ENCODE peak calls at places on chromosome 9, in ten cellular contexts. P is Peyer's patch; I is RWPE1; Q is cardiac muscle cell; S is adrenal gland; V is IMR-90; L is body of pancreas; Y is CD4-positive, alpha-beta T cell; K is upper lobe of right lung; C is A549. G is an unnamed sample.

GRCh38 chr9:130137081-130137869 is 34.9 kb upstream of the NCS1 start:
- DNase-seq in Y (no peak), C (no peak), L (no peak), K (no peak), I (no peak), V (no peak), P (no peak), Q (no peak), S (no peak), G (no peak)

GRCh38 chr9:33250458-33250995 is 10.6 kb downstream of the SPINK4 start:
- DNase-seq in K (no peak), V (peak), C (no peak), L (no peak), S (no peak), Q (no peak), Y (no peak), I (peak), P (no peak), G (no peak)

GRCh38 chr9:21788752-21789151 is 13.7 kb upstream of the MTAP start:
- DNase-seq in C (no peak), P (no peak), V (no peak), L (no peak), S (no peak), Q (peak), K (no peak), I (no peak), Y (no peak), G (no peak)

GRCh38 chr9:116153765-116154333 is at the start of gene PAPPA:
- DNase-seq in Y (no peak), L (no peak), K (no peak), V (no peak), I (no peak), Q (no peak), P (no peak), C (no peak), S (no peak), G (no peak)

GRCh38 chr9:77865385-77865784 is 166.2 kb downstream of the GNAQ start:
- DNase-seq in C (peak), K (no peak), L (no peak), Y (no peak), I (no peak), S (no peak), Q (no peak), P (no peak), V (no peak), G (no peak)

GRCh38 chr9:3858961-3859360 is 333.2 kb upstream of the RFX3 start:
- DNase-seq in V (peak), Y (no peak), P (no peak), L (no peak), Q (no peak), C (peak), S (no peak), I (no peak), K (no peak), G (no peak)

GRCh38 chr9:105063665-105064247 is 135.8 kb upstream of the ABCA1 start:
- DNase-seq in S (peak), I (peak), V (peak), P (no peak), K (no peak), Q (no peak), Y (no peak), L (peak), C (peak), G (no peak)

GRCh38 chr9:89874351-89875321 is 269.8 kb downstream of the GADD45G start:
- DNase-seq in V (no peak), L (no peak), I (no peak), C (no peak), P (no peak), Y (no peak), K (peak), S (peak), Q (no peak), G (no peak)

GRCh38 chr9:120937596-120937995 is 11.0 kb upstream of the TRAF1 start:
- DNase-seq in Q (no peak), Y (no peak), C (no peak), S (no peak), P (no peak), L (no peak), I (no peak), K (no peak), V (peak), G (no peak)

GRCh38 chr9:137277329-137278041 is at the start of gene TOR4A:
- DNase-seq in Q (peak), P (peak), S (peak), L (peak), C (peak), Y (no peak), K (peak), I (peak), V (peak), G (peak)

GRCh38 chr9:3571500-3571899 is 45.7 kb upstream of the RFX3 start:
- DNase-seq in Q (no peak), C (no peak), K (no peak), I (no peak), V (no peak), Y (no peak), P (no peak), L (no peak), S (no peak), G (no peak)

GRCh38 chr9:134913713-134914500 is 3.8 kb downstream of the FCN1 start:
- DNase-seq in S (no peak), L (no peak), I (no peak), C (no peak), K (peak), V (no peak), P (no peak), Q (no peak), Y (no peak), G (no peak)

GRCh38 chr9:110671849-110672248 is 3.3 kb downstream of the MUSK start:
- DNase-seq in S (no peak), V (no peak), I (peak), Q (no peak), L (no peak), Y (no peak), P (no peak), K (no peak), C (no peak), G (no peak)

GRCh38 chr9:94993821-94994165 is 267.3 kb downstream of the AOPEP start:
- DNase-seq in K (no peak), I (no peak), L (no peak), C (no peak), S (no peak), Q (no peak), V (no peak), P (no peak), Y (no peak), G (no peak)

GRCh38 chr9:122206118-122207046 is 22.4 kb downstream of the LHX6 start:
- DNase-seq in V (peak), P (no peak), Q (no peak), I (no peak), S (no peak), C (no peak), L (no peak), Y (no peak), K (peak), G (peak)

GRCh38 chr9:130287736-130288135 is 22.2 kb downstream of the HMCN2 start:
- DNase-seq in V (no peak), I (no peak), K (peak), C (no peak), S (no peak), Q (peak), L (no peak), P (no peak), Y (no peak), G (no peak)

GRCh38 chr9:4299006-4299795 is 667 bp downstream of the GLIS3 start:
- DNase-seq in K (peak), Q (peak), I (no peak), S (peak), L (peak), V (peak), Y (no peak), P (no peak), C (peak), G (no peak)

GRCh38 chr9:33517373-33517772 is 6.7 kb upstream of the ANKRD18B start:
- DNase-seq in L (peak), P (no peak), Y (no peak), S (no peak), C (peak), I (peak), V (peak), K (no peak), Q (peak), G (no peak)

GRCh38 chr9:116555102-116555501 is 132.0 kb upstream of the TRIM32 start:
- DNase-seq in Y (no peak), V (no peak), S (no peak), C (no peak), Q (no peak), I (no peak), P (no peak), K (no peak), L (no peak), G (no peak)

GRCh38 chr9:33135086-33135958 is 31.8 kb downstream of the B4GALT1 start:
- DNase-seq in K (no peak), S (peak), P (peak), L (peak), C (no peak), I (no peak), Y (no peak), V (peak), Q (no peak), G (no peak)

GRCh38 chr9:18531127-18531526 is 57.2 kb downstream of the ADAMTSL1 start:
- DNase-seq in Q (no peak), P (no peak), S (peak), K (no peak), L (no peak), Y (no peak), C (no peak), V (peak), I (no peak), G (no peak)

GRCh38 chr9:133604856-133605255 is 4.3 kb downstream of the FAM163B start:
- DNase-seq in P (no peak), C (no peak), Q (no peak), Y (no peak), I (no peak), S (no peak), V (no peak), L (no peak), K (no peak), G (no peak)

GRCh38 chr9:138078846-138079245 is 201.3 kb downstream of the CACNA1B start:
- DNase-seq in V (no peak), C (no peak), I (no peak), K (peak), S (peak), L (no peak), Y (no peak), P (peak), Q (no peak), G (no peak)

GRCh38 chr9:92119581-92119980 is 4.4 kb upstream of the SPTLC1 start:
- DNase-seq in I (no peak), S (no peak), L (no peak), V (no peak), K (no peak), Q (no peak), C (no peak), Y (no peak), P (no peak), G (no peak)

GRCh38 chr9:131817627-131818026 is 77.8 kb upstream of the RAPGEF1 start:
- DNase-seq in V (no peak), C (peak), P (no peak), I (no peak), K (no peak), Q (no peak), S (no peak), Y (no peak), L (peak), G (no peak)

GRCh38 chr9:2622361-2623045 is 916 bp downstream of the VLDLR start:
- DNase-seq in Q (peak), Y (no peak), V (peak), S (peak), I (no peak), C (no peak), P (no peak), K (peak), L (peak), G (no peak)

GRCh38 chr9:35001803-35002502 is 12.4 kb downstream of the DNAJB5 start:
- DNase-seq in C (no peak), V (peak), I (no peak), S (no peak), Y (no peak), P (no peak), L (no peak), K (no peak), Q (no peak), G (no peak)
- TF ChIP-seq CTCF in C (no peak), V (no peak), I (no peak), S (no peak), Y (no peak), P (no peak), L (no peak), K (no peak), Q (no peak), G (no peak)

DNA sequence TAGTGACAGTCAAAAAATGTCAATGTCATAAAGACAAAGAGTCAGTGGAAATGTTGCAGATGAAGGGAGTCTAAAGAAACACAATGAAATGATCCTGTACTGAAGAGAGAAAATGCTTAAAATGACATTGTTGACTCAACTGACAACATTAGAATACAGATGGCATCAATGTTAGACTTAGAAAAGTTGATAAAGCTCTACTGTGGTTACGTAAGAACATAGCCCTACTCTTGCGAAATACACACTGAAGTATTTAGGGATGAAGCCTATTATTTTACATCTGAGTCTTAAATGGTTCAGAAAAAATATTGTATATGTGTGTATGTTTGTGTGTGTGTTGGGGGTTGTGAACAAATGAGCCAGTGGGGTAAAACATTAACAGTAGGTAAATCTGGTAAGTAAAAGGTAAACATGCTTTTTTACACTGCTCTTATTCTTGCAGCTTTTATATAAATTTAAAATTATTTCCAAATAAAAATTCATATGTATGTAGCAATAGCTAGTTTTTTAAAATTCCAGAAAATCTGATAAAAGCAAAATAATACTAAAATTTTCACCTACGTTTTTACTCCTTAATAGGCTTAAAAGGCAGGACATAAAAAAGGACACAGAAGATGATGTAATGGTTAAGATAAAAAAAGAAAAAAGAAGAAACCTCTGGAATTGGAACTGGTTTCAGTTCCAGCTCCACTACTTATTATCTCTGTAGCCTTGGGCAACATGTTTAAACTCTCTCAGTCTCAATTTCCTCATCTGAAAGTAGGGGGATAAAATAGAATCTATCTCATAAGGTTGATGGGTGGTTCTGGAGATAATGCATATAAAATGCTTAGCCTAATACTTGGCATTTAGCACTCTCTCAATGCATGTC is 44.2 kb downstream of the GARNL3 start:
- DNase-seq in Y (no peak), I (peak), S (no peak), V (peak), K (no peak), Q (no peak), L (no peak), P (no peak), C (peak), G (no peak)
- H3K27ac ChIP-seq in Y (no peak), I (no peak), S (peak), V (no peak), K (no peak), Q (no peak), L (peak), P (no peak), C (peak), G (no peak)

GRCh38 chr9:100216178-100216787 is 117.2 kb downstream of the INVS start:
- DNase-seq in Y (peak), K (no peak), P (peak), I (no peak), Q (peak), V (peak), S (peak), C (peak), L (peak), G (no peak)
- TF ChIP-seq CTCF in Y (peak), K (peak), P (peak), I (peak), Q (peak), V (peak), S (peak), C (peak), L (peak), G (peak)

GRCh38 chr9:99466104-99466503 is 244.0 kb downstream of the SEC61B start:
- DNase-seq in I (no peak), S (no peak), Q (no peak), L (no peak), K (no peak), Y (no peak), V (no peak), C (no peak), P (no peak), G (no peak)
- H3K27ac ChIP-seq in I (no peak), S (no peak), Q (no peak), L (no peak), K (no peak), Y (no peak), V (no peak), C (no peak), P (no peak), G (no peak)

DNA sequence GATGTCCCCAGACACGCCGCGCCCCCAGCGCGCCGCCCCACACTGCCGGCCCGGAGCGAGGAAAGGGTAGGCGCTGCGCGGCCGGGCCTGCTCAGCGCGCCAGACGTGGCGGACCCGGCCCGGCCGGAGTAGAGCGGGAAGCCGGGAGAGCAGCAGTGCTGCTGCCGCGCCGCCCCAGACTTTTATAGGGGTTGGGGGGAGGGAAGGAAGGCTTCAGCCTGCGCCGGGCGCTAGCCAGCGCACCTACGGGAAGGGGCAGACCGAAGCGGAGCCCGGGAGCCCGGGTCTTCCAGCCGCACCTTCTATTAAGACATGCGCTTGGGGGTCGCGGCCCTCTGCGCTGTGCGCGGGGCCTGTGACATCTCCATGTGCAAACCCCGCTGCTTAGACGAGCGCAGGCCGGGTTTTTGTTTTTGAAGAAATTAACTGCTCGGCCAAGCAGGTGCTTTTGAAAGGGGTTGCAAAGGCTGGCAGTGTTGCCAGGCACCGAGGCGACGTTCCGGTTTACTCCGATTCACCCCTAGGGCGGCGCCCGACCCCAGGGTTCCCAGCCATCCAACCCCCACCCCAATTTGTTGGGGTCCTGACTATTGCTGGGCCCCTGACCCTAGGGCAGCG is 361 bp upstream of the PAX5 start:
- DNase-seq in K (no peak), V (no peak), C (no peak), P (peak), Y (no peak), Q (peak), I (no peak), S (no peak), L (no peak), G (no peak)
- TF ChIP-seq CTCF in K (no peak), V (no peak), C (peak), P (no peak), Y (no peak), Q (no peak), I (peak), S (no peak), L (peak), G (no peak)

G was measured in AG04450.